ENCODE peak calls at places on chromosomes 16 and 17, in four cellular contexts. One of them, this sample, is unnamed.
A peak's percentile ranks its signal among the peaks of the same experiment; 100 is the strongest.

GRCh38 chr17:19645608-19646250 is 2.8 kb upstream of the ALDH3A2 start:
- DNase-seq in WTC11: peak; percentile 82
- DNase-seq in K562: peak; percentile 35
- DNase-seq in H1: peak; percentile 87
- DNase-seq in this sample: peak; percentile 47

GRCh38 chr16:67862623-67863583 is 9.9 kb upstream of the EDC4 start:
- DNase-seq in WTC11: no peak
- DNase-seq in K562: no peak
- DNase-seq in H1: no peak
- DNase-seq in this sample: no peak

GRCh38 chr17:30005709-30006320 is 64.4 kb downstream of the EFCAB5 start:
- DNase-seq in WTC11: no peak
- DNase-seq in K562: peak; percentile 19
- DNase-seq in H1: no peak
- DNase-seq in this sample: no peak

GRCh38 chr16:3145660-3146059 is 10.8 kb downstream of the ZNF213 start:
- DNase-seq in WTC11: no peak
- DNase-seq in K562: no peak
- DNase-seq in H1: no peak
- DNase-seq in this sample: no peak

GRCh38 chr16:57123969-57124674 is 31.7 kb downstream of the CPNE2 start:
- DNase-seq in WTC11: no peak
- DNase-seq in K562: no peak
- DNase-seq in H1: no peak
- DNase-seq in this sample: no peak

GRCh38 chr17:66724581-66725341 is 110.2 kb upstream of the CACNG5 start:
- DNase-seq in WTC11: no peak
- DNase-seq in K562: no peak
- DNase-seq in H1: no peak
- DNase-seq in this sample: no peak

GRCh38 chr16:77660311-77660710 is 62.0 kb upstream of the NUDT7 start:
- DNase-seq in WTC11: no peak
- DNase-seq in K562: peak; percentile 18
- DNase-seq in H1: peak; percentile 49
- DNase-seq in this sample: peak; percentile 45

GRCh38 chr16:30659507-30660423 is 1.5 kb downstream of the FBRS start:
- DNase-seq in WTC11: no peak
- DNase-seq in K562: no peak
- DNase-seq in H1: no peak
- DNase-seq in this sample: peak; percentile 82

GRCh38 chr16:85574672-85575475 is 38.2 kb upstream of the GSE1 start:
- DNase-seq in WTC11: no peak
- DNase-seq in K562: no peak
- DNase-seq in H1: no peak
- DNase-seq in this sample: peak; percentile 65

GRCh38 chr16:21283521-21284289 is 5.6 kb upstream of the CRYM start:
- DNase-seq in WTC11: peak; percentile 79
- DNase-seq in K562: peak; percentile 26
- DNase-seq in H1: peak; percentile 87
- DNase-seq in this sample: peak; percentile 92

GRCh38 chr16:19431636-19432340 is 14.1 kb downstream of the TMC5 start:
- DNase-seq in WTC11: no peak
- DNase-seq in K562: no peak
- DNase-seq in H1: no peak
- DNase-seq in this sample: no peak

GRCh38 chr17:18314059-18314730 is 599 bp downstream of the TOP3A start:
- DNase-seq in WTC11: no peak
- DNase-seq in K562: no peak
- DNase-seq in H1: no peak
- DNase-seq in this sample: no peak

GRCh38 chr16:65547799-65548446 is 426.1 kb upstream of the CDH11 start:
- DNase-seq in WTC11: no peak
- DNase-seq in K562: no peak
- DNase-seq in H1: no peak
- DNase-seq in this sample: peak; percentile 21

GRCh38 chr17:53924530-53925455 is 102.1 kb downstream of the KIF2B start:
- DNase-seq in WTC11: no peak
- DNase-seq in K562: no peak
- DNase-seq in H1: no peak
- DNase-seq in this sample: no peak

GRCh38 chr16:84832488-84833141 is 12.8 kb downstream of the CRISPLD2 start:
- DNase-seq in WTC11: no peak
- DNase-seq in K562: no peak
- DNase-seq in H1: no peak
- DNase-seq in this sample: no peak

GRCh38 chr17:68346448-68346847 is 55.2 kb downstream of the ARSG start:
- DNase-seq in WTC11: no peak
- DNase-seq in K562: no peak
- DNase-seq in H1: no peak
- DNase-seq in this sample: no peak

GRCh38 chr16:1991588-1992474 is 2.1 kb downstream of the SYNGR3 start:
- DNase-seq in WTC11: peak; percentile 99
- DNase-seq in K562: peak; percentile 97
- DNase-seq in H1: peak; percentile 98
- DNase-seq in this sample: peak; percentile 84

GRCh38 chr17:48160177-48160967 is 52.8 kb downstream of the SNX11 start:
- DNase-seq in WTC11: peak; percentile 60
- DNase-seq in K562: no peak
- DNase-seq in H1: peak; percentile 62
- DNase-seq in this sample: no peak

GRCh38 chr17:45284176-45285140 is 22.6 kb upstream of the SPATA32 start:
- DNase-seq in WTC11: peak; percentile 51
- DNase-seq in K562: no peak
- DNase-seq in H1: peak; percentile 67
- DNase-seq in this sample: no peak

GRCh38 chr16:75946058-75946457 is 219.8 kb upstream of the CPHXL start:
- DNase-seq in WTC11: no peak
- DNase-seq in K562: no peak
- DNase-seq in H1: no peak
- DNase-seq in this sample: no peak

GRCh38 chr17:8059131-8059530 is 20.3 kb downstream of the ALOX15B start:
- DNase-seq in WTC11: no peak
- DNase-seq in K562: no peak
- DNase-seq in H1: no peak
- DNase-seq in this sample: no peak
- TF ChIP-seq TEAD4 in WTC11: no peak
- TF ChIP-seq TEAD4 in K562: no peak
- TF ChIP-seq TEAD4 in H1: no peak
- TF ChIP-seq TEAD4 in this sample: no peak

GRCh38 chr17:74354561-74354960 is 7.1 kb downstream of the BTBD17 start:
- DNase-seq in WTC11: no peak
- DNase-seq in K562: no peak
- DNase-seq in H1: no peak
- DNase-seq in this sample: no peak

GRCh38 chr17:74351552-74352210 is 10.0 kb downstream of the BTBD17 start:
- DNase-seq in WTC11: peak; percentile 66
- DNase-seq in K562: peak; percentile 31
- DNase-seq in H1: no peak
- DNase-seq in this sample: peak; percentile 85

GRCh38 chr17:74353446-74354060 is 8.1 kb downstream of the BTBD17 start:
- DNase-seq in WTC11: no peak
- DNase-seq in K562: no peak
- DNase-seq in H1: no peak
- DNase-seq in this sample: no peak

GRCh38 chr17:74355065-74355464 is 6.6 kb downstream of the BTBD17 start:
- DNase-seq in WTC11: no peak
- DNase-seq in K562: no peak
- DNase-seq in H1: no peak
- DNase-seq in this sample: no peak

DNA sequence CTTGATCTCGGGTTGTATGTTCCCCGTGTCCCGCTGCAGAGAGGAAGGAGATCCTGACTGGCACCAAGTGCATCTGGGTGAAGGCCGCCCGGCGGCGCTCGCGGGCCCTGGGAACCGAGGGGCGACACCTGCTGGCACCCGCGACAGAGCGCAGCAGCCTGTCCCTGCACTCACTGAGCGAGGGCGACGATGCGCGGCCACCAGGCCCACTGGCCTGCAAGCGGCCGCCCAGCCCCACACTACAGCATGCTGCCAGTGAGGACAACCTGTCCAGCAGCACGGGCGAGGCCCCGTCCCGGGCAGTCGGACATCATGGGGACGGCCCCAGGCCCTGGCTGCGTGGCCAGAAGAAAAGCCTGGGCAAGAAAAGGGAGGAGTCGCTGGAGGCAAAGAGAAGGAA is 7.5 kb downstream of the BTBD17 start:
- DNase-seq in WTC11: peak; percentile 88
- DNase-seq in K562: peak; percentile 74
- DNase-seq in H1: peak; percentile 92
- DNase-seq in this sample: peak; percentile 94
- TF ChIP-seq TEAD4 in WTC11: no peak
- TF ChIP-seq TEAD4 in K562: no peak
- TF ChIP-seq TEAD4 in H1: no peak
- TF ChIP-seq TEAD4 in this sample: no peak

GRCh38 chr17:82278786-82279379 is 5.4 kb upstream of the CSNK1D start:
- DNase-seq in WTC11: no peak
- DNase-seq in K562: no peak
- DNase-seq in H1: no peak
- DNase-seq in this sample: no peak
- TF ChIP-seq TEAD4 in WTC11: no peak
- TF ChIP-seq TEAD4 in K562: no peak
- TF ChIP-seq TEAD4 in H1: no peak
- TF ChIP-seq TEAD4 in this sample: no peak

GRCh38 chr17:64245218-64246145 is 17.6 kb downstream of the TEX2 start:
- DNase-seq in WTC11: no peak
- DNase-seq in K562: no peak
- DNase-seq in H1: no peak
- DNase-seq in this sample: no peak
- TF ChIP-seq TEAD4 in WTC11: no peak
- TF ChIP-seq TEAD4 in K562: no peak
- TF ChIP-seq TEAD4 in H1: no peak
- TF ChIP-seq TEAD4 in this sample: no peak

DNA sequence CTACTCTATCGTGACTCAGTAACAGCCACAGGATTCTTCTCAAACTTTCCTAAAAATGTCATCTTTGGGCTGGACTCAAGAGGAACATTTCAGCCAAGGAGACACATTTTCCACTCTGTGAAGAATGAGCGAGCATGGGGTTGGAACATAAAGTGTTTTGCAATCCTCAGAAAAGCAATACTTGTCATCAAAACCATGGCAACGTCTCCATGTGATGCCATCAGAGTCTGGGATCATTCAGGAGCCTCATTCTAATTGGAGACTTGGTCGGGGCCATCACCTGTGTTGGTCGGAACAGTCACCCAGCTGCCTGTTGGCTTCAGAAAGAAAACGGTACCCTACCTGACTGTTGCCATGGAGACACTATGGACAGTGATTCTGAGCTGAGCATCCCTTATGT is 25.5 kb downstream of the MYOCD start:
- DNase-seq in WTC11: no peak
- DNase-seq in K562: no peak
- DNase-seq in H1: no peak
- DNase-seq in this sample: no peak
- TF ChIP-seq TEAD4 in WTC11: no peak
- TF ChIP-seq TEAD4 in K562: no peak
- TF ChIP-seq TEAD4 in H1: no peak
- TF ChIP-seq TEAD4 in this sample: no peak